ENCODE peak calls at places on chromosome 22, in ten cellular contexts. O is HuH-7; L is germinal center; I is GM18507; E is retina; Z is activated effector memory CD4-positive, alpha-beta T cell treated with Interleukin-2 at 50 U/mL for 16 hours; Y is stimulated activated CD4-positive, alpha-beta T cell treated with anti-CD3 and anti-CD28 coated beads, Interleukin-12 subunit alpha, Interleukin-12 subunit beta, amount 100 ng/mL, for 24 hours; J is small intestine; S is AG10803; N is uterus. T is an unnamed sample.

GRCh38 chr22:42174062-42174461 is 43.5 kb upstream of the CYP2D6 start:
- DNase-seq in O (no peak), L (no peak), I (no peak), E (no peak), Z (no peak), Y (no peak), J (no peak), S (peak; percentile 50), N (no peak), T (no peak)

GRCh38 chr22:45208993-45209838 is 31.5 kb downstream of the KIAA0930 start:
- DNase-seq in O (no peak), L (no peak), I (no peak), E (peak; percentile 80), Z (no peak), Y (peak; percentile 9), J (no peak), S (peak; percentile 80), N (no peak), T (peak; percentile 34)

GRCh38 chr22:48919851-48920589 is 907.7 kb downstream of the BRD1 start:
- DNase-seq in O (no peak), L (no peak), I (no peak), E (peak; percentile 30), Z (no peak), Y (no peak), J (no peak), S (no peak), N (no peak), T (no peak)

GRCh38 chr22:41915783-41916493 is 1.1 kb upstream of the SHISA8 start:
- DNase-seq in O (no peak), L (peak; percentile 14), I (no peak), E (no peak), Z (no peak), Y (no peak), J (no peak), S (no peak), N (no peak), T (no peak)

GRCh38 chr22:24834845-24835570 is 29.0 kb downstream of the SGSM1 start:
- DNase-seq in O (peak; percentile 51), L (no peak), I (no peak), E (no peak), Z (no peak), Y (no peak), J (peak; percentile 43), S (no peak), N (no peak), T (no peak)

GRCh38 chr22:17578129-17578754 is 14.9 kb downstream of the SLC25A18 start:
- DNase-seq in O (no peak), L (no peak), I (no peak), E (no peak), Z (no peak), Y (no peak), J (no peak), S (peak; percentile 76), N (no peak), T (no peak)

GRCh38 chr22:46355369-46355995 is 20.0 kb downstream of the TRMU start:
- DNase-seq in O (peak; percentile 95), L (peak; percentile 75), I (peak; percentile 45), E (peak; percentile 85), Z (peak; percentile 17), Y (peak; percentile 60), J (peak; percentile 51), S (peak; percentile 54), N (peak; percentile 53), T (no peak)

GRCh38 chr22:26888887-26889286 is 231.5 kb downstream of the MIAT start:
- DNase-seq in O (no peak), L (no peak), I (no peak), E (no peak), Z (no peak), Y (no peak), J (no peak), S (peak; percentile 45), N (no peak), T (no peak)

GRCh38 chr22:47837703-47838102 is 1075.3 kb downstream of the TBC1D22A start:
- DNase-seq in O (peak; percentile 15), L (no peak), I (no peak), E (no peak), Z (no peak), Y (no peak), J (peak; percentile 16), S (peak; percentile 24), N (no peak), T (no peak)

GRCh38 chr22:17444204-17444504 is 74.9 kb downstream of the CECR2 start:
- DNase-seq in O (no peak), L (no peak), I (no peak), E (no peak), Z (no peak), Y (no peak), J (no peak), S (no peak), N (no peak), T (no peak)

GRCh38 chr22:45064313-45065268 is 54.8 kb upstream of the PHF21B start:
- DNase-seq in O (no peak), L (no peak), I (peak; percentile 4), E (no peak), Z (no peak), Y (peak; percentile 54), J (no peak), S (peak; percentile 63), N (no peak), T (no peak)

GRCh38 chr22:42327462-42328129 is 57.1 kb upstream of the TCF20 start:
- DNase-seq in O (no peak), L (no peak), I (no peak), E (no peak), Z (no peak), Y (no peak), J (no peak), S (no peak), N (no peak), T (no peak)

GRCh38 chr22:30647536-30647935 is 12.0 kb downstream of the SLC35E4 start:
- DNase-seq in O (no peak), L (no peak), I (no peak), E (peak; percentile 14), Z (no peak), Y (no peak), J (no peak), S (no peak), N (no peak), T (no peak)

GRCh38 chr22:45127866-45128265 is 35.9 kb upstream of the NUP50 start:
- DNase-seq in O (no peak), L (no peak), I (no peak), E (no peak), Z (no peak), Y (no peak), J (no peak), S (peak; percentile 72), N (no peak), T (no peak)

GRCh38 chr22:44288951-44289350 is 23.8 kb downstream of the SHISAL1 start:
- DNase-seq in O (no peak), L (no peak), I (no peak), E (no peak), Z (no peak), Y (no peak), J (no peak), S (no peak), N (no peak), T (no peak)

GRCh38 chr22:36334081-36334831 is 53.5 kb downstream of the MYH9 start:
- DNase-seq in O (no peak), L (no peak), I (no peak), E (no peak), Z (peak; percentile 31), Y (no peak), J (no peak), S (no peak), N (no peak), T (no peak)

GRCh38 chr22:46774456-46775363 is 12.3 kb downstream of the TBC1D22A start:
- DNase-seq in O (no peak), L (peak; percentile 74), I (no peak), E (peak; percentile 47), Z (peak; percentile 26), Y (no peak), J (no peak), S (no peak), N (no peak), T (no peak)

GRCh38 chr22:17576475-17576874 is 13.2 kb downstream of the SLC25A18 start:
- DNase-seq in O (no peak), L (no peak), I (no peak), E (no peak), Z (no peak), Y (no peak), J (no peak), S (peak; percentile 99), N (no peak), T (no peak)

GRCh38 chr22:30694638-30695350 is at the start of gene OSBP2:
- DNase-seq in O (peak; percentile 57), L (peak; percentile 35), I (no peak), E (peak; percentile 84), Z (peak; percentile 7), Y (peak; percentile 8), J (peak; percentile 39), S (no peak), N (peak; percentile 30), T (no peak)

GRCh38 chr22:22604326-22605073 is 39.9 kb upstream of the GGTLC2 start:
- DNase-seq in O (no peak), L (peak; percentile 10), I (no peak), E (no peak), Z (no peak), Y (no peak), J (no peak), S (no peak), N (no peak), T (no peak)

GRCh38 chr22:47010211-47010610 is 247.8 kb downstream of the TBC1D22A start:
- DNase-seq in O (no peak), L (no peak), I (no peak), E (no peak), Z (no peak), Y (no peak), J (peak; percentile 7), S (no peak), N (no peak), T (no peak)

GRCh38 chr22:39303358-39303757 is 16.1 kb downstream of the RPL3 start:
- DNase-seq in O (peak; percentile 58), L (no peak), I (no peak), E (no peak), Z (no peak), Y (no peak), J (no peak), S (no peak), N (no peak), T (no peak)

GRCh38 chr22:19807914-19808872 is 46.5 kb downstream of the GNB1L start:
- DNase-seq in O (no peak), L (no peak), I (no peak), E (no peak), Z (no peak), Y (no peak), J (no peak), S (no peak), N (peak; percentile 10), T (no peak)

GRCh38 chr22:50537765-50538164 is 7.9 kb upstream of the KLHDC7B start:
- DNase-seq in O (no peak), L (no peak), I (no peak), E (no peak), Z (no peak), Y (no peak), J (no peak), S (no peak), N (no peak), T (no peak)

GRCh38 chr22:33971561-33971961 is 51.3 kb upstream of the LARGE1 start:
- DNase-seq in O (no peak), L (no peak), I (no peak), E (no peak), Z (no peak), Y (no peak), J (no peak), S (no peak), N (no peak), T (no peak)

GRCh38 chr22:24952837-24953293 is 349 bp downstream of the KIAA1671 start:
- DNase-seq in O (peak; percentile 79), L (no peak), I (no peak), E (peak; percentile 80), Z (no peak), Y (no peak), J (peak; percentile 76), S (peak; percentile 33), N (no peak), T (no peak)

GRCh38 chr22:46746192-46746591 is 8.1 kb upstream of the CERK start:
- DNase-seq in O (no peak), L (no peak), I (no peak), E (no peak), Z (no peak), Y (no peak), J (no peak), S (no peak), N (no peak), T (no peak)